ENCODE peak calls at places on chromosomes 6 and 20, in six cellular contexts. K, X, T, C, J and E are unnamed samples.

GRCh38 chr6:114157848-114158247 is 185.0 kb downstream of the HS3ST5 start:
- DNase-seq in K (no peak), X (no peak), T (no peak), C (no peak), J (no peak), E (no peak)

GRCh38 chr20:34948030-34948429 is 7.6 kb downstream of the GSS start:
- DNase-seq in K (no peak), X (peak), T (no peak), C (no peak), J (peak), E (peak)

GRCh38 chr20:61777773-61778484 is 287.8 kb downstream of the TAF4 start:
- DNase-seq in K (no peak), X (no peak), T (no peak), C (no peak), J (no peak), E (no peak)

GRCh38 chr6:2827112-2827511 is 14.6 kb downstream of the SERPINB1 start:
- DNase-seq in K (no peak), X (no peak), T (no peak), C (no peak), J (no peak), E (no peak)

GRCh38 chr6:117550078-117550600 is 52.2 kb downstream of the GOPC start:
- DNase-seq in K (no peak), X (no peak), T (no peak), C (no peak), J (no peak), E (peak)

GRCh38 chr6:1524040-1524480 is 85.7 kb upstream of the FOXC1 start:
- DNase-seq in K (peak), X (peak), T (peak), C (peak), J (no peak), E (peak)

GRCh38 chr6:54846243-54846856 is at the start of gene FAM83B:
- DNase-seq in K (no peak), X (no peak), T (peak), C (no peak), J (peak), E (peak)

GRCh38 chr20:10784337-10785183 is 110.8 kb upstream of the JAG1 start:
- DNase-seq in K (no peak), X (no peak), T (no peak), C (no peak), J (no peak), E (no peak)

GRCh38 chr6:13152804-13153203 is 175.5 kb downstream of the TBC1D7 start:
- DNase-seq in K (no peak), X (no peak), T (no peak), C (no peak), J (no peak), E (no peak)

GRCh38 chr6:100468966-100469859 is 4.5 kb upstream of the SIM1 start:
- DNase-seq in K (no peak), X (no peak), T (no peak), C (no peak), J (no peak), E (no peak)

GRCh38 chr6:143822584-143823024 is 20.5 kb upstream of the LTV1 start:
- DNase-seq in K (no peak), X (peak), T (no peak), C (no peak), J (peak), E (no peak)